ENCODE peak calls at places on chromosome 20, in seven cellular contexts. One of them, this sample, is unnamed.
A peak's percentile ranks its signal among the peaks of the same experiment; 100 is the strongest.

GRCh38 chr20:45489083-45489531 is 19.6 kb downstream of the WFDC2 start:
- DNase-seq in NCI-H82: no peak
- DNase-seq in EH: no peak
- DNase-seq in stimulated activated naive CD4-positive, alpha-beta T cell: no peak
- DNase-seq in caudate nucleus: no peak
- DNase-seq in stimulated activated CD4-positive, alpha-beta T cell treated with anti-CD3 and anti-CD28 coated beads, Interleukin-4, amount 100 ng/mL, for 24 hours: no peak
- DNase-seq in osteocyte: no peak
- DNase-seq in this sample: no peak

GRCh38 chr20:24742989-24743388 is 206.1 kb upstream of the CST7 start:
- DNase-seq in EH: no peak
- DNase-seq in caudate nucleus: no peak
- DNase-seq in NCI-H82: no peak
- DNase-seq in stimulated activated CD4-positive, alpha-beta T cell treated with anti-CD3 and anti-CD28 coated beads, Interleukin-4, amount 100 ng/mL, for 24 hours: no peak
- DNase-seq in stimulated activated naive CD4-positive, alpha-beta T cell: no peak
- DNase-seq in osteocyte: no peak
- DNase-seq in this sample: no peak

GRCh38 chr20:56796345-56796744 is 167.2 kb downstream of the TFAP2C start:
- DNase-seq in NCI-H82: no peak
- DNase-seq in stimulated activated CD4-positive, alpha-beta T cell treated with anti-CD3 and anti-CD28 coated beads, Interleukin-4, amount 100 ng/mL, for 24 hours: no peak
- DNase-seq in stimulated activated naive CD4-positive, alpha-beta T cell: no peak
- DNase-seq in caudate nucleus: no peak
- DNase-seq in osteocyte: no peak
- DNase-seq in EH: no peak
- DNase-seq in this sample: no peak

GRCh38 chr20:63337786-63338420 is 23.2 kb downstream of the CHRNA4 start:
- DNase-seq in EH: no peak
- DNase-seq in stimulated activated CD4-positive, alpha-beta T cell treated with anti-CD3 and anti-CD28 coated beads, Interleukin-4, amount 100 ng/mL, for 24 hours: no peak
- DNase-seq in NCI-H82: no peak
- DNase-seq in stimulated activated naive CD4-positive, alpha-beta T cell: no peak
- DNase-seq in osteocyte: no peak
- DNase-seq in caudate nucleus: no peak
- DNase-seq in this sample: no peak

GRCh38 chr20:1857403-1857941 is 37.7 kb upstream of the SIRPA start:
- DNase-seq in stimulated activated naive CD4-positive, alpha-beta T cell: no peak
- DNase-seq in stimulated activated CD4-positive, alpha-beta T cell treated with anti-CD3 and anti-CD28 coated beads, Interleukin-4, amount 100 ng/mL, for 24 hours: no peak
- DNase-seq in NCI-H82: no peak
- DNase-seq in EH: no peak
- DNase-seq in osteocyte: no peak
- DNase-seq in caudate nucleus: no peak
- DNase-seq in this sample: no peak

GRCh38 chr20:52614036-52614863 is 357.9 kb upstream of the TSHZ2 start:
- DNase-seq in osteocyte: no peak
- DNase-seq in NCI-H82: no peak
- DNase-seq in stimulated activated naive CD4-positive, alpha-beta T cell: no peak
- DNase-seq in caudate nucleus: no peak
- DNase-seq in EH: no peak
- DNase-seq in stimulated activated CD4-positive, alpha-beta T cell treated with anti-CD3 and anti-CD28 coated beads, Interleukin-4, amount 100 ng/mL, for 24 hours: no peak
- DNase-seq in this sample: no peak

GRCh38 chr20:45892049-45892816 is 1.1 kb downstream of the CTSA start:
- DNase-seq in caudate nucleus: no peak
- DNase-seq in stimulated activated CD4-positive, alpha-beta T cell treated with anti-CD3 and anti-CD28 coated beads, Interleukin-4, amount 100 ng/mL, for 24 hours: no peak
- DNase-seq in NCI-H82: peak; percentile 47
- DNase-seq in stimulated activated naive CD4-positive, alpha-beta T cell: no peak
- DNase-seq in EH: peak; percentile 57
- DNase-seq in osteocyte: no peak
- DNase-seq in this sample: no peak

GRCh38 chr20:9280654-9281053 is 211.8 kb downstream of the PLCB4 start:
- DNase-seq in caudate nucleus: no peak
- DNase-seq in osteocyte: no peak
- DNase-seq in NCI-H82: no peak
- DNase-seq in EH: peak; percentile 62
- DNase-seq in stimulated activated naive CD4-positive, alpha-beta T cell: no peak
- DNase-seq in stimulated activated CD4-positive, alpha-beta T cell treated with anti-CD3 and anti-CD28 coated beads, Interleukin-4, amount 100 ng/mL, for 24 hours: no peak
- DNase-seq in this sample: no peak

GRCh38 chr20:51404297-51405060 is 138.0 kb downstream of the NFATC2 start:
- DNase-seq in NCI-H82: no peak
- DNase-seq in EH: no peak
- DNase-seq in caudate nucleus: no peak
- DNase-seq in osteocyte: no peak
- DNase-seq in stimulated activated CD4-positive, alpha-beta T cell treated with anti-CD3 and anti-CD28 coated beads, Interleukin-4, amount 100 ng/mL, for 24 hours: peak; percentile 89
- DNase-seq in stimulated activated naive CD4-positive, alpha-beta T cell: peak; percentile 11
- DNase-seq in this sample: no peak

GRCh38 chr20:52150440-52151258 is 40.9 kb downstream of the ZFP64 start:
- DNase-seq in stimulated activated naive CD4-positive, alpha-beta T cell: no peak
- DNase-seq in stimulated activated CD4-positive, alpha-beta T cell treated with anti-CD3 and anti-CD28 coated beads, Interleukin-4, amount 100 ng/mL, for 24 hours: peak; percentile 32
- DNase-seq in caudate nucleus: no peak
- DNase-seq in NCI-H82: peak; percentile 66
- DNase-seq in EH: peak; percentile 55
- DNase-seq in osteocyte: no peak
- DNase-seq in this sample: no peak

GRCh38 chr20:60108397-60108796 is 150.2 kb downstream of the CDH26 start:
- DNase-seq in stimulated activated CD4-positive, alpha-beta T cell treated with anti-CD3 and anti-CD28 coated beads, Interleukin-4, amount 100 ng/mL, for 24 hours: no peak
- DNase-seq in osteocyte: no peak
- DNase-seq in EH: peak; percentile 62
- DNase-seq in caudate nucleus: no peak
- DNase-seq in NCI-H82: no peak
- DNase-seq in stimulated activated naive CD4-positive, alpha-beta T cell: no peak
- DNase-seq in this sample: no peak